ENCODE peak calls at places on chromosomes 11 and 22, in four cellular contexts. C is K562, S is mucosa of descending colon, L is A673. O is an unnamed sample.

GRCh38 chr22:38081941-38082828 is 1.8 kb downstream of the SLC16A8 start:
- DNase-seq in C (no peak), S (peak), L (no peak), O (no peak)

GRCh38 chr11:69637956-69638871 is 2.7 kb upstream of the CCND1 start:
- DNase-seq in L (peak), C (no peak), S (peak), O (peak)

GRCh38 chr11:34905666-34906065 is 10.5 kb downstream of the APIP start:
- DNase-seq in C (no peak), S (no peak), L (no peak), O (no peak)

GRCh38 chr11:28679795-28680194 is 571.6 kb downstream of the METTL15 start:
- DNase-seq in S (no peak), C (no peak), L (no peak), O (no peak)

GRCh38 chr11:85740464-85741400 is 54.7 kb upstream of the CCDC89 start:
- DNase-seq in L (no peak), S (no peak), C (no peak), O (peak)

GRCh38 chr22:43850529-43850928 is 11.8 kb downstream of the SULT4A1 start:
- DNase-seq in C (no peak), L (no peak), S (peak), O (no peak)

GRCh38 chr11:113014731-113015455 is 53.7 kb downstream of the NCAM1 start:
- DNase-seq in C (no peak), L (no peak), S (no peak), O (peak)

GRCh38 chr11:75593337-75593915 is 31.4 kb downstream of the SERPINH1 start:
- DNase-seq in S (no peak), L (no peak), C (no peak), O (peak)

GRCh38 chr11:122440783-122441701 is 214.5 kb upstream of the UBASH3B start:
- DNase-seq in S (peak), L (peak), C (no peak), O (peak)

GRCh38 chr11:2693851-2694261 is 5.9 kb downstream of the KCNQ1OT1 start:
- DNase-seq in L (no peak), S (no peak), C (no peak), O (no peak)

GRCh38 chr11:130118636-130119387 is 40.8 kb upstream of the ST14 start:
- DNase-seq in S (no peak), L (no peak), C (no peak), O (no peak)

GRCh38 chr11:88179966-88180629 is 4.9 kb upstream of the RAB38 start:
- DNase-seq in C (no peak), L (no peak), S (no peak), O (peak)

GRCh38 chr11:61761440-61762163 is 9.2 kb downstream of the MYRF start:
- DNase-seq in L (no peak), S (no peak), C (no peak), O (no peak)

GRCh38 chr11:37286890-37287289 is 688.9 kb upstream of the RAG2 start:
- DNase-seq in S (no peak), L (no peak), C (no peak), O (no peak)

GRCh38 chr11:93059074-93059957 is 89.9 kb downstream of the MTNR1B start:
- DNase-seq in L (peak), S (no peak), C (no peak), O (peak)

GRCh38 chr22:28799125-28799833 is 1.1 kb downstream of the XBP1 start:
- DNase-seq in C (peak), L (peak), S (no peak), O (no peak)

GRCh38 chr11:19790831-19791552 is 78.4 kb downstream of the NAV2 start:
- DNase-seq in L (no peak), S (peak), C (no peak), O (no peak)

GRCh38 chr11:94727766-94728165 is 40.4 kb upstream of the AMOTL1 start:
- DNase-seq in C (no peak), S (no peak), L (no peak), O (no peak)

GRCh38 chr11:37459430-37459829 is 861.4 kb upstream of the RAG2 start:
- DNase-seq in S (no peak), C (no peak), L (no peak), O (no peak)

GRCh38 chr11:86740628-86741488 is 59.5 kb upstream of the PRSS23 start:
- DNase-seq in S (no peak), L (peak), C (peak), O (peak)

GRCh38 chr11:19244084-19244483 is 3.3 kb upstream of the E2F8 start:
- DNase-seq in L (no peak), S (no peak), C (no peak), O (peak)

GRCh38 chr11:128902515-128903066 is 11.4 kb downstream of the KCNJ5 start:
- DNase-seq in C (no peak), S (no peak), L (no peak), O (no peak)

GRCh38 chr22:40479887-40480538 is 109.6 kb downstream of the SGSM3 start:
- DNase-seq in C (no peak), S (no peak), L (no peak), O (no peak)

GRCh38 chr22:38709306-38709705 is 3.6 kb downstream of the GTPBP1 start:
- DNase-seq in S (no peak), C (no peak), L (no peak), O (no peak)

GRCh38 chr11:35163707-35164496 is 24.9 kb downstream of the CD44 start:
- DNase-seq in L (no peak), C (no peak), S (no peak), O (no peak)

GRCh38 chr11:120842195-120842594 is 181.7 kb upstream of the TBCEL start:
- DNase-seq in L (peak), C (no peak), S (no peak), O (no peak)

GRCh38 chr22:37801946-37802309 is 5.8 kb upstream of the GCAT start:
- DNase-seq in S (peak), C (no peak), L (no peak), O (no peak)

GRCh38 chr11:71144010-71144409 is 108.4 kb downstream of the SHANK2 start:
- DNase-seq in C (peak), S (no peak), L (no peak), O (no peak)

GRCh38 chr11:65640483-65641207 is 2.7 kb downstream of the SIPA1 start:
- DNase-seq in S (peak), C (no peak), L (no peak), O (no peak)

GRCh38 chr11:97610854-97611253 is 1221.0 kb downstream of the JRKL start:
- DNase-seq in S (no peak), L (no peak), C (no peak), O (no peak)

GRCh38 chr22:41482319-41482935 is 13.5 kb downstream of the ACO2 start:
- DNase-seq in C (peak), S (no peak), L (no peak), O (no peak)

GRCh38 chr11:60774726-60775125 is 10.4 kb upstream of the MS4A10 start:
- DNase-seq in C (no peak), S (peak), L (no peak), O (no peak)

GRCh38 chr11:3840289-3840869 is 380 bp downstream of the RHOG start:
- DNase-seq in S (peak), L (no peak), C (no peak), O (peak)

GRCh38 chr22:41687901-41688364 is 734 bp downstream of the SNU13 start:
- DNase-seq in C (peak), S (peak), L (peak), O (peak)

GRCh38 chr11:10878408-10879214 is 20.8 kb upstream of the ZBED5 start:
- DNase-seq in L (peak), C (peak), S (no peak), O (peak)
- TF ChIP-seq CTCF in L (peak), C (peak), S (peak), O (peak)

GRCh38 chr11:17472467-17472866 is 4.2 kb downstream of the ABCC8 start:
- DNase-seq in L (no peak), C (no peak), S (no peak), O (no peak)
- H3K4me3 ChIP-seq in L (no peak), C (no peak), S (no peak), O (no peak)

GRCh38 chr11:13970986-13971385 is 8.5 kb downstream of the SPON1 start:
- DNase-seq in L (no peak), S (peak), C (no peak), O (no peak)
- TF ChIP-seq CTCF in L (peak), S (peak), C (peak), O (no peak)

GRCh38 chr11:57248780-57249383 is 11.8 kb upstream of the APLNR start:
- DNase-seq in C (peak), S (peak), L (peak), O (peak)
- H3K4me3 ChIP-seq in C (no peak), S (no peak), L (no peak), O (no peak)

GRCh38 chr11:8231979-8232378 is 31.7 kb downstream of the LMO1 start:
- DNase-seq in L (no peak), S (no peak), C (no peak), O (no peak)

GRCh38 chr11:8232414-8232813 is 31.3 kb downstream of the LMO1 start:
- DNase-seq in S (no peak), C (no peak), L (no peak), O (peak)

GRCh38 chr11:8230178-8230859 is 33.4 kb downstream of the LMO1 start:
- DNase-seq in C (peak), L (no peak), S (no peak), O (no peak)

GRCh38 chr11:8229299-8230177 is 34.1 kb downstream of the LMO1 start:
- DNase-seq in S (no peak), L (no peak), C (no peak), O (peak)

GRCh38 chr11:8230921-8231847 is 32.5 kb downstream of the LMO1 start:
- DNase-seq in C (no peak), L (no peak), S (no peak), O (no peak)
- TF ChIP-seq CTCF in C (no peak), L (no peak), S (no peak), O (no peak)

GRCh38 chr22:47618611-47619010 is 856.2 kb downstream of the TBC1D22A start:
- DNase-seq in C (no peak), S (no peak), L (no peak), O (no peak)
- H3K4me3 ChIP-seq in C (no peak), S (no peak), L (no peak), O (no peak)

O was measured in cardiac muscle cell.